ENCODE peak calls at places on chromosome 4, in six cellular contexts. Z, P, A, M, I and O are unnamed samples.

GRCh38 chr4:46818604-46819003 is 90.4 kb downstream of the COX7B2 start:
- DNase-seq in Z (no peak), P (no peak), A (no peak), M (no peak), I (no peak), O (no peak)

GRCh38 chr4:20831746-20832145 is 131.5 kb downstream of the PACRGL start:
- DNase-seq in Z (no peak), P (no peak), A (no peak), M (no peak), I (peak; percentile 49), O (no peak)

GRCh38 chr4:151563194-151563593 is 154.2 kb downstream of the FHIP1A start:
- DNase-seq in Z (no peak), P (no peak), A (peak; percentile 24), M (no peak), I (peak; percentile 34), O (no peak)

GRCh38 chr4:158155656-158156356 is 17.0 kb downstream of the GASK1B start:
- DNase-seq in Z (no peak), P (no peak), A (no peak), M (no peak), I (peak; percentile 40), O (no peak)

GRCh38 chr4:159006202-159006601 is 96.7 kb upstream of the RAPGEF2 start:
- DNase-seq in Z (no peak), P (no peak), A (no peak), M (no peak), I (peak; percentile 81), O (no peak)

GRCh38 chr4:54322817-54323417 is 93.8 kb downstream of the PDGFRA start:
- DNase-seq in Z (peak; percentile 25), P (peak; percentile 64), A (peak; percentile 20), M (peak; percentile 85), I (peak; percentile 58), O (peak; percentile 16)

GRCh38 chr4:181909368-181909767 is 333.8 kb upstream of the TENM3 start:
- DNase-seq in Z (no peak), P (no peak), A (no peak), M (no peak), I (peak; percentile 64), O (no peak)

GRCh38 chr4:87188063-87188462 is 32.4 kb downstream of the KLHL8 start:
- DNase-seq in Z (no peak), P (no peak), A (peak; percentile 73), M (no peak), I (peak; percentile 37), O (no peak)

GRCh38 chr4:103498161-103499070 is 221.4 kb downstream of the TACR3 start:
- DNase-seq in Z (no peak), P (no peak), A (peak; percentile 53), M (no peak), I (peak; percentile 64), O (no peak)

GRCh38 chr4:77043507-77044131 is 32.2 kb downstream of the CCNI start:
- DNase-seq in Z (no peak), P (no peak), A (no peak), M (no peak), I (no peak), O (no peak)

GRCh38 chr4:101000496-101000895 is 346.8 kb downstream of the PPP3CA start:
- DNase-seq in Z (no peak), P (no peak), A (no peak), M (no peak), I (no peak), O (no peak)

GRCh38 chr4:156280726-156281125 is 327.1 kb upstream of the CTSO start:
- DNase-seq in Z (no peak), P (no peak), A (no peak), M (no peak), I (no peak), O (no peak)

GRCh38 chr4:171117457-171117856 is 695.7 kb upstream of the GALNTL6 start:
- DNase-seq in Z (no peak), P (no peak), A (no peak), M (no peak), I (no peak), O (no peak)

GRCh38 chr4:5821665-5822358 is 71.1 kb downstream of the CRMP1 start:
- DNase-seq in Z (no peak), P (no peak), A (no peak), M (peak; percentile 54), I (no peak), O (no peak)

GRCh38 chr4:23972805-23973204 is 83.0 kb upstream of the PPARGC1A start:
- DNase-seq in Z (no peak), P (no peak), A (no peak), M (no peak), I (no peak), O (no peak)

GRCh38 chr4:149108626-149109025 is 666.4 kb upstream of the NR3C2 start:
- DNase-seq in Z (no peak), P (no peak), A (no peak), M (no peak), I (no peak), O (no peak)

GRCh38 chr4:52984469-52984868 is 122.4 kb downstream of the RASL11B start:
- DNase-seq in Z (no peak), P (no peak), A (no peak), M (no peak), I (no peak), O (no peak)

GRCh38 chr4:68498413-68499007 is 51.2 kb downstream of the TMPRSS11E start:
- DNase-seq in Z (no peak), P (no peak), A (peak; percentile 19), M (peak; percentile 66), I (peak; percentile 68), O (peak; percentile 27)

GRCh38 chr4:91502365-91502764 is 801.4 kb upstream of the GRID2 start:
- DNase-seq in Z (no peak), P (no peak), A (no peak), M (peak; percentile 44), I (peak; percentile 8), O (no peak)

GRCh38 chr4:569958-570667 is 6.0 kb downstream of the TMEM271 start:
- DNase-seq in Z (no peak), P (no peak), A (no peak), M (no peak), I (no peak), O (no peak)

GRCh38 chr4:123616970-123617392 is 220.4 kb downstream of the SPRY1 start:
- DNase-seq in Z (peak; percentile 30), P (peak; percentile 77), A (no peak), M (peak; percentile 45), I (peak; percentile 64), O (peak; percentile 80)

GRCh38 chr4:164821711-164822110 is 55.3 kb upstream of the APELA start:
- DNase-seq in Z (no peak), P (no peak), A (no peak), M (no peak), I (no peak), O (no peak)

GRCh38 chr4:19278665-19279064 is 973.0 kb upstream of the SLIT2 start:
- DNase-seq in Z (no peak), P (no peak), A (no peak), M (peak; percentile 3), I (peak; percentile 60), O (no peak)

GRCh38 chr4:138609943-138610350 is 367.8 kb upstream of the SLC7A11 start:
- DNase-seq in Z (no peak), P (no peak), A (peak; percentile 15), M (no peak), I (peak; percentile 88), O (no peak)

GRCh38 chr4:2947926-2948325 is 15.3 kb downstream of the NOP14 start:
- DNase-seq in Z (no peak), P (no peak), A (no peak), M (no peak), I (no peak), O (no peak)

GRCh38 chr4:2950221-2950989 is 12.8 kb downstream of the NOP14 start:
- DNase-seq in Z (no peak), P (no peak), A (no peak), M (no peak), I (no peak), O (no peak)

GRCh38 chr4:2949782-2950125 is 13.5 kb downstream of the NOP14 start:
- DNase-seq in Z (no peak), P (no peak), A (no peak), M (no peak), I (no peak), O (no peak)

GRCh38 chr4:2946812-2947600 is 16.2 kb downstream of the NOP14 start:
- DNase-seq in Z (no peak), P (no peak), A (no peak), M (no peak), I (no peak), O (no peak)

DNA sequence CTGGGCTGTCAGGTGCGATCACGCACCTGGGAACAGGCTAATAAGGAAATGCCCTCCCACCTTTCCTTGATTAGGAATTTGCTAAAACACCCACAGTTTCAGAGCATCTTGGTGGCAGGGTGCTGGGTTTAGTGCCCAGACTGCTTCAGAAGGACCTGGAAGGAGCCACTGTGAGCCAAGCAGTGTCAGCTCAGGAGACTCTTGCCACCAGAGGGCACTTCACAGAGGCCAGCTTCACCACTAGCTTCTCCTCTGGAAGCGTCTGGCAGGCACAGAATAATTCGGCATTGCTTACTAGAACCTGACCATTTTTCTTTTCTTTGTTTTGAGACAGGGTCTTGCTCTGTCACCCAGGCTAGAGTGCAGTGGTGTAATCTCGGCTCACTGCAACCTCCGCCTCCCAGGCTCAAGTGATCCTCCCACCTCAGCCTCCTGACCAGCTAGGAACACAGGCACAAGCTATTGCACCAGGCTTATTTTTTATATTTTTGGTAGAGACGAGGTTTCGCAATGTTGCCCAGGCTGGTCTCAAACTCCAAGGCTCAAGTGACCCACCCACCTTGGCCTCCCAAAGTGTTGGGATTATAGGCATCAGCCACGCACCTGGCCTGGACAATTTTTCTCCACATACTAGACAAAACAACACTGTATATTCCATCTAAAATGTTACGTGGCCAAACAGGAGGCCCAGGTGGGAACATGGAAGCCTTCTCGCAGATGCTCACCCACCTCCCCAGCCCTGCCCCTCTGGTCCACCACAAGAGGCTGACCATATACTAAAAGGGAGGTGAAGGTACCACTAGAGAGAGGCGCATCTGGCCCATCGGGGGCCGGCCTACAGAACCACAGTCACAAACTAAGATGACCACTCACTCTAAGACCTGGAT is 14.1 kb downstream of the NOP14 start:
- DNase-seq in Z (no peak), P (no peak), A (no peak), M (no peak), I (no peak), O (no peak)
- TF ChIP-seq CTCF in Z (peak; percentile 14), P (peak; percentile 44), A (peak; percentile 57), M (peak; percentile 40), I (peak; percentile 68), O (peak; percentile 38)

GRCh38 chr4:8394125-8394524 is 46.4 kb downstream of the ACOX3 start:
- DNase-seq in Z (peak; percentile 68), P (no peak), A (no peak), M (peak; percentile 54), I (peak; percentile 68), O (no peak)
- H3K4me3 ChIP-seq in Z (no peak overlapping the region), P (no peak overlapping the region), A (no peak overlapping the region), M (peak overlapping the region; percentile 0), I (no peak overlapping the region), O (no peak overlapping the region)

DNA sequence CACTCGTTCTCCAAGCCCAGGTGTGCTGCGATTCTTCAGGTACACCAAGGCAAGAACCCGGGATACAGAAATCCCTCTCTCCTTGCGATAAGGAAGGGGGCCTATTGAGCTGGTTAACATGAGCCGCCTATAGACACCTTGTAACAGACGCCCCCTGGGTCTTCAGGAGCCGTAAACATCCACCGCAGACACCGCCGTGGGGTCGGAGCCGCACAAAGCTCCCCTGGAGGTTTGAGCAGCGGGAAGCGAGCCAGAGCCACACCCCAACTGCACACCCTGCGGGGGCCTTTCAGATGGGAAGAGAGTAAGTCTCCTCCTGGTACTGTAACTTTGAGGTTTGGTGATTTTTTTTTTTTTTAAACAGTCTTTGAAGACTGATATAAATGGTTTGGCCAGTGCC is 46.6 kb downstream of the ZFP42 start:
- DNase-seq in Z (no peak), P (no peak), A (no peak), M (no peak), I (no peak), O (no peak)
- TF ChIP-seq CTCF in Z (no peak), P (no peak), A (no peak), M (no peak), I (no peak), O (no peak)

GRCh38 chr4:2834001-2834921 is 9.4 kb upstream of the ADD1 start:
- DNase-seq in Z (peak; percentile 8), P (peak; percentile 28), A (no peak), M (no peak), I (no peak), O (no peak)
- H3K4me3 ChIP-seq in Z (no peak overlapping the region), P (no peak overlapping the region), A (no peak overlapping the region), M (no peak overlapping the region), I (no peak overlapping the region), O (no peak overlapping the region)